ENCODE peak calls at places on chromosomes 6 and 20, in nine cellular contexts. T is choroid plexus epithelial cell, O is AG04450, V is tibial artery, H is GM12864, C is A549, E is PC-3, M is heart right ventricle, Q is testis. D is an unnamed sample.

GRCh38 chr6:135030056-135030473 is 24.6 kb downstream of the HBS1L start:
- DNase-seq in T (no peak), O (no peak), V (no peak), H (peak), C (no peak), E (no peak), M (no peak), Q (no peak), D (no peak)

GRCh38 chr6:25774120-25774730 is 19.7 kb downstream of the SLC17A4 start:
- DNase-seq in T (no peak), O (no peak), V (no peak), H (no peak), C (no peak), E (no peak), M (no peak), Q (no peak), D (no peak)

GRCh38 chr20:46307139-46307998 is 929 bp downstream of the CDH22 start:
- DNase-seq in T (peak), O (no peak), V (peak), H (peak), C (peak), E (peak), M (peak), Q (peak), D (peak)

GRCh38 chr6:31423550-31423949 is 20.2 kb downstream of the MICA start:
- DNase-seq in T (no peak), O (no peak), V (no peak), H (no peak), C (no peak), E (no peak), M (no peak), Q (no peak), D (no peak)

GRCh38 chr6:45436544-45437440 is 59.1 kb upstream of the SUPT3H start:
- DNase-seq in T (peak), O (no peak), V (no peak), H (peak), C (no peak), E (peak), M (no peak), Q (no peak), D (peak)

GRCh38 chr6:15518057-15518456 is 144.8 kb downstream of the DTNBP1 start:
- DNase-seq in T (no peak), O (no peak), V (peak), H (no peak), C (no peak), E (no peak), M (no peak), Q (no peak), D (no peak)

GRCh38 chr6:166097914-166098522 is 69.6 kb downstream of the TBXT start:
- DNase-seq in T (peak), O (peak), V (peak), H (no peak), C (peak), E (peak), M (peak), Q (peak), D (peak)

GRCh38 chr6:24718449-24719124 is 367 bp downstream of the C6orf62 start:
- DNase-seq in T (no peak), O (no peak), V (no peak), H (no peak), C (no peak), E (no peak), M (no peak), Q (no peak), D (peak)

GRCh38 chr6:161536141-161536735 is 262.4 kb upstream of the AGPAT4 start:
- DNase-seq in T (peak), O (no peak), V (no peak), H (no peak), C (no peak), E (no peak), M (no peak), Q (no peak), D (no peak)

GRCh38 chr6:35583893-35584688 is 71.4 kb upstream of the TULP1 start:
- DNase-seq in T (peak), O (peak), V (no peak), H (peak), C (no peak), E (peak), M (no peak), Q (peak), D (peak)

GRCh38 chr6:161373905-161374451 is 100.1 kb upstream of the AGPAT4 start:
- DNase-seq in T (peak), O (no peak), V (peak), H (no peak), C (peak), E (peak), M (peak), Q (peak), D (peak)

GRCh38 chr20:48338717-48339116 is 489.1 kb downstream of the PREX1 start:
- DNase-seq in T (peak), O (peak), V (no peak), H (no peak), C (no peak), E (no peak), M (no peak), Q (no peak), D (peak)
- H3K4me3 ChIP-seq in T (no peak), O (peak), V (no peak), H (no peak), C (no peak), E (no peak), M (no peak), Q (no peak), D (no peak)

GRCh38 chr6:150900049-150900448 is 34.5 kb downstream of the MTHFD1L start:
- DNase-seq in T (no peak), O (no peak), V (no peak), H (no peak), C (no peak), E (no peak), M (no peak), Q (no peak), D (no peak)

GRCh38 chr6:150902142-150902800 is 36.8 kb downstream of the MTHFD1L start:
- DNase-seq in T (peak), O (no peak), V (no peak), H (no peak), C (no peak), E (no peak), M (no peak), Q (no peak), D (peak)

GRCh38 chr6:150910561-150910960 is 45.1 kb downstream of the MTHFD1L start:
- DNase-seq in T (no peak), O (no peak), V (no peak), H (no peak), C (no peak), E (no peak), M (no peak), Q (no peak), D (no peak)

GRCh38 chr6:150907385-150907784 is 41.9 kb downstream of the MTHFD1L start:
- DNase-seq in T (no peak), O (no peak), V (no peak), H (no peak), C (no peak), E (no peak), M (no peak), Q (peak), D (no peak)

DNA sequence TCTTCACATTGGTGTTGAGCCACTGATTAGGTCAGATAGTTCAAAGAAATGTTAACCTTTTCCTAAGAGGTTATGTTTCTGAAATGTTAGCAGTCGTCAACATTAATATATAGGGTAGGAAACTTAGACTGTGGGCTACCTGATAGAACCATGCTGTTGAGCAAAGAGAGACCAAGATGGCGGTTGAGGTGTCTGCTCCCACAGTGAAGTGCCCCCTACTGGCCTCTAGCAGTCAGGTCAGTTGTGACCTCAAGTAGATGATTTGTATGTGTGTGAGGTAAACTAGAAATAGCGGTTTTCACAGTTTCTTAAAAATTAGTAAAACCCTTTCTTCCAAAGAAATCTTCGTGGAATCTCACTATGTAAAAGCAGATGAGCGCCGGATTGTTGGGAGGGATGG is 40.3 kb downstream of the MTHFD1L start:
- DNase-seq in T (no peak), O (no peak), V (no peak), H (no peak), C (no peak), E (no peak), M (no peak), Q (no peak), D (no peak)
- TF ChIP-seq CTCF in T (peak), O (peak), V (no peak), H (peak), C (peak), E (peak), M (no peak), Q (no peak), D (peak)

DNA sequence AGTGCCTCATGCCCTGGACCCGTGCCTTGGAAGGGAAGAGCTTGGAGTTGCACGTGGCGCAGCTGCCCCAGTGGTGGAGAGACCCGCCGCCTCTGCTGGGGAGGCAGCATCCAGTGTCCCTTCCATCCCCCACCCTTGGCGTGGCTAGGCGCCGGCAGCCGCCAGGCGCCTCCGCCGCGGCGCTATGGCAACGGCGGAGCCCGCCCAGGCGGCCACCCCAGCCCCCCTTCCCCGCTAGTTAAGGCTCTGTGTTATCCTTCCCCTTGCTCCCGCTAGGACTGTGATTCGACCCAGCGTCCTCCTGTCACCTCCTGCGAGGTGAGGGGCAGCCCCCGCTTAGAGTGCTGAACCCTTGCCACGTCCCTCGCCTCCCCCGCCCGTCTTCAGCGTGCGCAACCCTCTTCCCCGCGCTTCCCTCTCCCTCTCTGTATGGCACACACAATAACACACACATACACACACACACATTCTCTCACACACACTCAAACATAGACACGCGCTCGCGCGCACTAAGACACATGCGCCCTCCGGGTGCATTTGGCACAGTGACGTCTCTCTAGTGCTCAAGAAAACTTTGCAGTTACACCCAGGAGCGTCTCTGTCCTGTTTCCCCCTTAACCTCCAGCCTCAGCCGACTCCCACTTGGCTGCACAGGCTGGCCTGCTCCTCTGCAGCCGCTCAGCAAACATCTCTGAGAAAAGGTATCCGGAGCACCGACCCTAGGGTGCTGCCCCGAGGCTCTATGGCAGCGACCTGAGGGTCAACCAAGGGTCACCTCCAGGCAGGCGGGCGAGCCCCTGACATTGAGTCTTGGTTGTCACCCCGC is 8.5 kb downstream of the GRIK2 start:
- DNase-seq in T (no peak), O (no peak), V (no peak), H (no peak), C (no peak), E (no peak), M (peak), Q (no peak), D (no peak)
- H3K4me3 ChIP-seq in T (peak), O (peak), V (no peak), H (no peak), C (peak), E (no peak), M (peak), Q (no peak), D (peak)

DNA sequence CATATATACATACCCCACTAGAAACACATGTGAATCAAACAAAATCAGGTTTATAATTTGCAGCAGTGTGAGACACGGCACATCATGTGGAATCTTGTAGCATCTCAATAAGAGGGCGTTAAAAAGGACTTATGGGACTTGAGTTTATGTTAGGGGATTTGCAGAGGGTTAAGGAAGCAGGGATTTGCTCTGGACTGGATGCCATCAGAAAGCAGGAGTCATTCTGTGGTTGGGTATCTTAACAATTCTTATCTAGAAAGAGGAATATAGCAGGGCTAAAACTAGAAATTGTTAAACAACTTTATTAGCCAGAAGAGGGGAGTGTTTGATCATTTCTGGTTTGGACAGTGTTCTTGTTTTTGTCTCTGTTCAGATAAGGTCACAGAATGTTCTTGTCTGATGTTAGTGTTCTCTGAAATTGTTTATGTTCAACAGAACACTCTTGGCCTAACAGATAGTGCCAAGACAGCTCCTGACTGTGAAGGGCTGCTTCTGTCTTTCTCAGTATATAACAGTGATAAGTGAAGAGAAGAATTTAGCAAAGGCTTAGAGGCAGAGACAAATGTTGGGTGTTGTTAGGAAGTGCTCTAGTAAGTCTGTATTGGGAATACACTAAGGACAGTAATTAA is 39.2 kb downstream of the LIN28B start:
- DNase-seq in T (peak), O (no peak), V (no peak), H (no peak), C (no peak), E (peak), M (no peak), Q (no peak), D (peak)
- TF ChIP-seq CTCF in T (peak), O (no peak), V (no peak), H (no peak), C (peak), E (peak), M (peak), Q (no peak), D (peak)

D was measured in fibroblast of villous mesenchyme.